ENCODE peak calls at places on chromosome 7, in ten cellular contexts. E is psoas muscle, V is tibial artery, G is PC-3, N is A549, Q is MM.1S, F is PC-9, H is GM23338, T is IMR-90, Z is fibroblast of the aortic adventitia. K is an unnamed sample.

GRCh38 chr7:112986256-112987031 is 100.2 kb downstream of the GPR85 start:
- DNase-seq in Z (peak), Q (no peak), E (no peak), G (peak), V (no peak), T (peak), H (no peak), F (no peak), N (no peak), K (no peak)

GRCh38 chr7:107931740-107932515 is 40.9 kb downstream of the DLD start:
- DNase-seq in H (peak), G (no peak), Q (no peak), T (no peak), E (peak), V (no peak), F (no peak), N (no peak), Z (no peak), K (no peak)

GRCh38 chr7:88758355-88759215 is 915 bp upstream of the ZNF804B start:
- DNase-seq in G (peak), E (no peak), T (no peak), H (peak), V (no peak), F (no peak), Z (no peak), Q (peak), N (no peak), K (no peak)

GRCh38 chr7:120856621-120857352 is 1.2 kb downstream of the TSPAN12 start:
- DNase-seq in V (no peak), E (peak), G (peak), H (peak), T (peak), Z (no peak), N (peak), Q (peak), F (no peak), K (peak)

GRCh38 chr7:149010451-149010850 is 17.9 kb downstream of the PDIA4 start:
- DNase-seq in H (no peak), E (no peak), N (no peak), V (no peak), F (no peak), T (no peak), Z (no peak), Q (no peak), G (no peak), K (no peak)

GRCh38 chr7:114806590-114807167 is 115.2 kb upstream of the MDFIC start:
- DNase-seq in F (no peak), Z (peak), G (no peak), E (no peak), V (no peak), N (no peak), Q (no peak), H (no peak), T (peak), K (no peak)

GRCh38 chr7:84145892-84146291 is 48.7 kb downstream of the SEMA3A start:
- DNase-seq in F (no peak), N (no peak), Q (no peak), T (no peak), E (no peak), V (no peak), Z (no peak), G (no peak), H (no peak), K (no peak)

GRCh38 chr7:109295158-109295557 is 725.5 kb downstream of the DNAJB9 start:
- DNase-seq in N (no peak), H (no peak), E (no peak), Q (no peak), G (no peak), T (no peak), V (no peak), Z (no peak), F (no peak), K (no peak)

GRCh38 chr7:157612664-157613561 is 276.1 kb downstream of the DNAJB6 start:
- DNase-seq in E (peak), H (peak), Z (no peak), F (no peak), T (no peak), Q (no peak), G (peak), V (peak), N (no peak), K (no peak)

GRCh38 chr7:12893292-12893691 is 205.9 kb downstream of the ARL4A start:
- DNase-seq in Q (no peak), T (no peak), E (no peak), V (no peak), F (no peak), G (no peak), H (no peak), Z (peak), N (no peak), K (no peak)

GRCh38 chr7:45606050-45606449 is 31.9 kb downstream of the ADCY1 start:
- DNase-seq in F (no peak), N (no peak), E (no peak), V (no peak), T (no peak), G (no peak), Q (no peak), H (no peak), Z (no peak), K (no peak)

GRCh38 chr7:142693911-142694310 is 55.4 kb upstream of the PRSS1 start:
- DNase-seq in Z (no peak), T (no peak), Q (no peak), N (no peak), V (no peak), G (no peak), E (no peak), H (no peak), F (no peak), K (no peak)

GRCh38 chr7:142690554-142691182 is 58.6 kb upstream of the PRSS1 start:
- DNase-seq in Z (no peak), G (no peak), N (no peak), E (no peak), F (no peak), V (no peak), T (no peak), Q (no peak), H (no peak), K (no peak)

GRCh38 chr7:142685877-142686508 is 63.3 kb upstream of the PRSS1 start:
- DNase-seq in V (no peak), E (no peak), N (no peak), H (no peak), Q (no peak), G (no peak), T (no peak), Z (no peak), F (no peak), K (no peak)

GRCh38 chr7:142689439-142690168 is 59.7 kb upstream of the PRSS1 start:
- DNase-seq in F (no peak), Z (peak), G (peak), N (no peak), Q (no peak), T (no peak), E (no peak), V (no peak), H (no peak), K (no peak)
- TF ChIP-seq CTCF in F (peak), Z (no peak), G (peak), N (peak), Q (peak), T (no peak), E (no peak), V (no peak), H (peak), K (no peak)

GRCh38 chr7:116273918-116274301 is 63.6 kb downstream of the TES start:
- DNase-seq in G (no peak), Q (no peak), F (no peak), T (no peak), Z (no peak), E (no peak), H (no peak), N (peak), V (no peak), K (no peak)

GRCh38 chr7:116277070-116277469 is 66.7 kb downstream of the TES start:
- DNase-seq in Z (no peak), T (no peak), N (no peak), G (no peak), H (no peak), E (no peak), V (no peak), F (no peak), Q (peak), K (no peak)

GRCh38 chr7:116271161-116271979 is 61.0 kb downstream of the TES start:
- DNase-seq in G (no peak), V (no peak), Z (peak), N (no peak), H (no peak), F (peak), E (no peak), Q (no peak), T (peak), K (no peak)

GRCh38 chr7:116271980-116272886 is 61.9 kb downstream of the TES start:
- DNase-seq in H (no peak), Q (no peak), G (peak), T (peak), Z (peak), F (peak), E (peak), V (peak), N (peak), K (no peak)

DNA sequence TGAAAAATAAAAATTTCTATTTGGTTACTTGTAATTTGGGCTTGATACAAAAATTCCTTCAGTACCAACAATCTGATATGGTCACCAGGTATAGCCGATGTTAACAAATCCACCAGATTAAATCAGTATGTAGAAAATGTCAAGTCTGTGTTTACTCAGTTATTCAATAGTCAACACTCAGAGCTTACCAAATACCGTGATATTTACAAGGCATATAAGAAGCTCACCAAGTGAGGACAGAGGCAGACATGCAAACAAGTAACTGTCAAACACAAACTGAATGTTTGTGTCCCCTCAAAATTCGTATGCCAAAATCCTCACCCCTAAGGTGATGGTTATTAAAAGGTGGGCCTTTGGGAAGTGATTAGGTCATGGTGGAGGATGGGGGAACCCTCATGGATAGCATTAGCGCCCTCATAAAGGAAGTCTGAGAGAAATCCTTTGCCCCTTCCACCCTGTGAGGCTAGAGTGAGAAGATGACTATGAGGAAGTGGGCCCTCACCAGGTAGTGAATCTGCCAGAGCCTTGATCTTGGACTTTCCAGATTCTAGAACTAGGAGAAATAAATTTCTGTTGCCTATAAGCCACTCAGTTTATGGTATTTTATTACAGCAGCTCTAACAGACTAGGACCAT is 63.1 kb downstream of the TES start:
- DNase-seq in Z (no peak), G (peak), V (no peak), H (no peak), F (peak), Q (no peak), N (peak), E (no peak), T (no peak), K (no peak)
- H3K4me3 ChIP-seq in Z (no peak), G (peak), V (no peak), H (no peak), F (no peak), Q (no peak), N (no peak), E (no peak), T (no peak), K (no peak)

GRCh38 chr7:97503367-97504094 is 228.4 kb upstream of the TAC1 start:
- DNase-seq in G (no peak), N (no peak), F (no peak), V (no peak), E (no peak), T (no peak), Q (no peak), Z (no peak), H (peak), K (no peak)

GRCh38 chr7:97495487-97495886 is 236.4 kb upstream of the TAC1 start:
- DNase-seq in E (no peak), F (no peak), G (no peak), V (no peak), H (no peak), Q (no peak), N (no peak), Z (no peak), T (no peak), K (no peak)

DNA sequence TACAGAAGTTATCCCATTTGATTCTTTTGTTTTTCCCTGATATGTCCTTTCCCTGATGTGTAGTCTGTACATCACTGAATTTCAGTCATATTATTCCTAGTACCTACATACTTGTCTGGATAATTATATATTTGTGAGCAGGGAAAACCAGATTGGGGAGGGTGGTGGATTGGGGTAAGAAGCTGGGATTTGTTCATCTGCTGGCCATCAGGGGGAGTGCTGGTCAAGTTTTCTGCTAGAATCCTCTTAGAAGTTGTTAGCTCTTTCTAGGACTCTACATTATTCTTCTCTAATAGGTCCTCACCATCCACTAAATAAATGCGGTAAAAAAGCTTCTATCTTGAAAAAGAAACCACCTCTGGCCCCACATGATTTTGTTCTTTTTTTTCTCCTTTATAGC is 232.7 kb upstream of the TAC1 start:
- DNase-seq in G (peak), T (no peak), H (peak), F (no peak), V (no peak), Z (peak), Q (peak), E (no peak), N (peak), K (peak)
- TF ChIP-seq CTCF in G (peak), T (peak), H (peak), F (peak), V (no peak), Z (peak), Q (peak), E (peak), N (peak), K (peak)

DNA sequence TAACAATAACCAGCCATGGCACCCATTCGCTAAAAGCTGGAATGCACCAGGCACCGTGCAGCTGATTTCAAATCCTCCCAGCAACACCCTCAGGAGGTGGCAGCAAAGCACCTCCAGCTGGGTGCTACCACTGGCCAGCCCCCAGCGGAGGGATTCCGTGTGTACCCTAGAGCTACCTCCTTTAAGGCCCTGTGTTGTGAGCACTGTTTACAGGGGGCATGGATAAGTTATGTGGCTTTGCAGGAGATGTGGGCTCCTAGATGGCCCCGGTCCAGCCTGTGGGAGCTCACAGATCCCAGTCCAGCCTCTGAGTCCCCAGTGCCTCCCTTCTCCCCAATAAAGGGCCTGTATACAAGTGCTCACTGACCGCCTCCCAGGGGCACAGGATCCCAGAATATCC is 27.1 kb downstream of the TNRC18 start:
- DNase-seq in T (no peak), G (peak), F (peak), Q (peak), E (no peak), Z (no peak), H (no peak), N (peak), V (no peak), K (peak)
- H3K4me3 ChIP-seq in T (peak), G (peak), F (peak), Q (peak), E (peak), Z (peak), H (no peak), N (peak), V (peak), K (peak)

GRCh38 chr7:141262101-141262819 is 188.4 kb downstream of the TMEM178B start:
- DNase-seq in Z (peak), E (no peak), V (no peak), Q (no peak), H (peak), G (no peak), F (no peak), N (no peak), T (no peak), K (no peak)
- TF ChIP-seq CTCF in Z (peak), E (no peak), V (no peak), Q (peak), H (peak), G (peak), F (peak), N (no peak), T (peak), K (no peak)

GRCh38 chr7:54955296-54955695 is 63.5 kb upstream of the EGFR start:
- DNase-seq in E (no peak), H (no peak), G (no peak), N (no peak), Z (no peak), F (no peak), T (no peak), Q (no peak), V (no peak), K (no peak)
- H3K4me3 ChIP-seq in E (no peak), H (no peak), G (no peak), N (no peak), Z (no peak), F (no peak), T (no peak), Q (no peak), V (no peak), K (no peak)

DNA sequence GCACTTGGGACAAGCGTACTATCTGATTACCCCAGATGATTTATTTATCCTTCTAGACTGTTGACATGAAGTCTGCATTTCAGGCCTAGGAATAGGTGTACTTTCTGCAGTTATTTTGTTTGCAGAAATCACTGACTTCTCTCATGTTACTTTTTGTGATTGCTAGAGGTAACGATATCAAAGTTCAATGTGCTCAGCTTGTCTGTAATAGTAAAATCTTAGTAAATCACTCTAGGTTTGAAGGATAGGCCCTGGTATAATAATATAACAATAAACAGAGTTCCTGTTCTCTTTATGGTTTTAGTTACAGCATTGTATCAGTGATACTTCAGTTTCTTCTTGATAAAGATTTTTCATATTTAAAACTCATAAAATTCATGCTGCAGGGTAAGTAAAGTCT is 75.4 kb upstream of the HDAC9 start:
- DNase-seq in F (no peak), N (no peak), T (no peak), H (no peak), V (no peak), E (no peak), Z (no peak), G (no peak), Q (no peak), K (no peak)
- TF ChIP-seq CTCF in F (no peak), N (no peak), T (no peak), H (no peak), V (no peak), E (no peak), Z (no peak), G (no peak), Q (no peak), K (no peak)

DNA sequence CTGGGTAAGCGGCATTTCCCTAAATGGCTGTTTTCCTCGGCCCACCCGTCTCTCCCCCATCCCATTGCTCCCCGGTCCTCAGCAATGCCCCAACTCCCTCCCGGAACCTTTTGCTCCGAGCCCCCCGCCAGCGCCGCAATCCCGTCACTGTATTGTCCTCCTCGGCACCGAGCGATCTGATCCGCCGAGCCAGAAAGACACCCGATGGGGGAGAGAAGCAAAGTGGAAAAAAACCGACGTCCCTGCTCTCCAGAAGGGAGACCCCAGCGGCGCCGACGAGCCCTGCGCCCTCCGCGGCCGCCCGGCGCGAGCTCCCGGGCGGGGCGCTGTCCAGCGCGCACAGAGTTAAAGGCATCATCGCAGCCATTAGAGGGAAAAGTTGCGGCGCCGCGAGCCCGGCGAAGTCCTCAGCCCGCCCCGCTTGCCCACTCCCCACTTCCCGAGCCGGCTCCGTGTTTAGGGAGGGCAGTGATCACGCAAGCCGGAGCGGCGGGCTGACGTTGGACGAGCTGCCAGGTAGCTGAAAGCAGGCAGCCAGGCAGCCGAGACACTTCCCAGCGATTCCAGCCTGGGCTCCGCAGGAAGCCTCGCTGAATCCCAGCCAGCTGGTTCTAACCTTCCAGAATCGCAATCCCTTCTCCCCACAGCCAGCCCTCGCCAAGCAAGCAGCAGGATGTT is at the start of gene VSTM2A:
- DNase-seq in N (no peak), H (peak), G (no peak), Z (no peak), T (no peak), Q (no peak), E (no peak), V (no peak), F (no peak), K (no peak)
- H3K4me3 ChIP-seq in N (peak), H (peak), G (no peak), Z (no peak), T (no peak), Q (no peak), E (peak), V (peak), F (no peak), K (no peak)

GRCh38 chr7:104267701-104268368 is 60.0 kb upstream of the ORC5 start:
- DNase-seq in Q (peak), E (no peak), F (no peak), Z (peak), H (peak), T (peak), G (peak), V (no peak), N (peak), K (no peak)
- TF ChIP-seq CTCF in Q (peak), E (peak), F (peak), Z (peak), H (peak), T (peak), G (peak), V (peak), N (peak), K (peak)